ENCODE peak calls at places on chromosomes 5 and 9, in nine cellular contexts. O, L, V, F, J, P, G, B and Q are unnamed samples.
A peak's percentile ranks its signal among the peaks of the same experiment; 100 is the strongest.

GRCh38 chr9:114465906-114466900 is 39.1 kb downstream of the WHRN start:
- DNase-seq in G (peak; percentile 56), V (no peak), B (no peak), J (no peak), F (peak; percentile 54), O (no peak), P (no peak), L (no peak), Q (no peak)

GRCh38 chr5:33321026-33321425 is 119.7 kb upstream of the TARS1 start:
- DNase-seq in P (no peak), F (peak; percentile 67), O (no peak), B (no peak), G (no peak), V (no peak), L (peak; percentile 95), J (no peak), Q (peak; percentile 21)

GRCh38 chr5:135743684-135744083 is 90.8 kb upstream of the SLC25A48 start:
- DNase-seq in B (no peak), V (no peak), P (no peak), J (no peak), F (no peak), O (no peak), L (no peak), G (no peak), Q (no peak)

GRCh38 chr9:128142061-128142460 is 7.2 kb upstream of the LCN2 start:
- DNase-seq in B (no peak), G (no peak), P (no peak), J (no peak), L (no peak), V (no peak), O (no peak), F (no peak), Q (no peak)

GRCh38 chr9:72290311-72290710 is 74.7 kb downstream of the ZFAND5 start:
- DNase-seq in L (no peak), G (peak; percentile 67), O (no peak), F (no peak), V (no peak), B (no peak), J (no peak), P (no peak), Q (no peak)

GRCh38 chr5:169067641-169068316 is 233.2 kb downstream of the SLIT3 start:
- DNase-seq in J (no peak), L (no peak), O (no peak), B (no peak), F (no peak), V (no peak), P (no peak), G (no peak), Q (no peak)

GRCh38 chr9:111783857-111784256 is 10.9 kb downstream of the SHOC1 start:
- DNase-seq in B (no peak), V (peak; percentile 58), G (no peak), P (no peak), F (no peak), O (no peak), L (no peak), J (no peak), Q (no peak)

GRCh38 chr5:128121679-128122078 is 38.1 kb downstream of the SLC12A2 start:
- DNase-seq in G (no peak), P (no peak), B (no peak), O (no peak), J (no peak), F (no peak), V (no peak), L (peak; percentile 10), Q (no peak)

GRCh38 chr5:107743357-107744000 is 72.7 kb upstream of the EFNA5 start:
- DNase-seq in B (no peak), G (no peak), F (no peak), V (no peak), O (no peak), L (peak; percentile 75), J (no peak), P (no peak), Q (no peak)

GRCh38 chr9:95735701-95736100 is 139.8 kb upstream of the ERCC6L2 start:
- DNase-seq in L (no peak), O (no peak), B (no peak), P (no peak), V (no peak), J (no peak), G (no peak), F (no peak), Q (no peak)

GRCh38 chr9:71681104-71681707 is 87.1 kb downstream of the CEMIP2 start:
- DNase-seq in V (no peak), O (no peak), P (no peak), B (no peak), J (no peak), F (no peak), G (no peak), L (peak; percentile 79), Q (no peak)

GRCh38 chr9:23587433-23587832 is 238.6 kb downstream of the ELAVL2 start:
- DNase-seq in J (no peak), P (peak; percentile 14), B (no peak), O (no peak), V (no peak), G (peak; percentile 45), L (no peak), F (peak; percentile 67), Q (no peak)

GRCh38 chr5:111697881-111698757 is 58.9 kb downstream of the NREP start:
- DNase-seq in G (no peak), O (no peak), J (no peak), V (peak; percentile 10), P (no peak), F (no peak), B (peak; percentile 48), L (peak; percentile 74), Q (no peak)

GRCh38 chr9:70593241-70593640 is 178.8 kb upstream of the KLF9 start:
- DNase-seq in J (no peak), F (no peak), P (no peak), L (no peak), V (no peak), O (no peak), G (no peak), B (no peak), Q (no peak)

GRCh38 chr5:38722918-38723317 is 122.9 kb upstream of the OSMR start:
- DNase-seq in L (no peak), V (no peak), J (no peak), O (no peak), B (no peak), F (no peak), P (no peak), G (no peak), Q (no peak)

GRCh38 chr9:82057805-82058204 is 69.2 kb downstream of the SPATA31D1 start:
- DNase-seq in J (no peak), L (peak; percentile 1), P (no peak), B (no peak), G (no peak), V (no peak), O (no peak), F (no peak), Q (no peak)

GRCh38 chr9:24245988-24246387 is 299.7 kb downstream of the IZUMO3 start:
- DNase-seq in P (no peak), O (no peak), B (no peak), V (peak; percentile 56), G (no peak), L (peak; percentile 65), J (no peak), F (no peak), Q (no peak)

GRCh38 chr9:110980261-110980660 is 58.0 kb downstream of the LPAR1 start:
- DNase-seq in P (no peak), V (no peak), F (no peak), G (no peak), O (no peak), B (no peak), L (no peak), J (no peak), Q (no peak)

GRCh38 chr5:108212775-108213346 is 169.0 kb downstream of the FBXL17 start:
- DNase-seq in F (no peak), V (no peak), L (peak; percentile 10), P (no peak), J (no peak), G (no peak), O (no peak), B (peak; percentile 41), Q (no peak)

GRCh38 chr9:129317179-129318011 is 139.3 kb upstream of the IER5L start:
- DNase-seq in J (no peak), O (no peak), L (peak; percentile 64), B (peak; percentile 45), V (peak; percentile 42), P (no peak), G (peak; percentile 63), F (peak; percentile 80), Q (no peak)

GRCh38 chr9:82106536-82106935 is 118.0 kb downstream of the SPATA31D1 start:
- DNase-seq in J (no peak), O (no peak), B (no peak), F (no peak), P (no peak), V (peak; percentile 4), L (no peak), G (no peak), Q (no peak)

GRCh38 chr9:35891649-35892048 is 14.4 kb upstream of the HRCT1 start:
- DNase-seq in B (no peak), O (no peak), F (no peak), L (peak; percentile 71), V (no peak), P (no peak), G (no peak), J (no peak), Q (no peak)

GRCh38 chr9:95833549-95834178 is 41.8 kb upstream of the ERCC6L2 start:
- DNase-seq in O (no peak), P (no peak), J (no peak), G (no peak), V (no peak), L (no peak), B (no peak), F (no peak), Q (no peak)

GRCh38 chr5:103741984-103742383 is 179.4 kb upstream of the NUDT12 start:
- DNase-seq in G (no peak), V (no peak), J (no peak), O (no peak), P (no peak), B (no peak), L (no peak), F (no peak), Q (no peak)

GRCh38 chr9:90946981-90947380 is 145.4 kb downstream of the SYK start:
- DNase-seq in L (no peak), J (no peak), P (no peak), B (no peak), F (no peak), O (no peak), V (no peak), G (no peak), Q (no peak)